ENCODE peak calls at places on chromosomes 3 and 15, in ten cellular contexts. F, Q, B, E, P, A, N, D, H and Y are unnamed samples.
A peak's percentile ranks its signal among the peaks of the same experiment; 100 is the strongest.

GRCh38 chr15:28886431-28887343 is 913 bp downstream of the APBA2 start:
- DNase-seq in F (no peak), Q (no peak), B (no peak), E (no peak), P (peak; percentile 27), A (no peak), N (no peak), D (no peak), H (no peak), Y (no peak)

GRCh38 chr15:33068007-33068441 is 126.5 kb downstream of the FMN1 start:
- DNase-seq in F (no peak), Q (no peak), B (no peak), E (no peak), P (peak; percentile 80), A (no peak), N (peak; percentile 68), D (no peak), H (peak; percentile 29), Y (peak; percentile 36)

GRCh38 chr15:44029003-44029402 is 166.1 kb downstream of the FRMD5 start:
- DNase-seq in F (no peak), Q (no peak), B (no peak), E (no peak), P (peak; percentile 24), A (no peak), N (peak; percentile 14), D (no peak), H (no peak), Y (no peak)

GRCh38 chr15:41566121-41566885 is 7.3 kb downstream of the TYRO3 start:
- DNase-seq in F (no peak), Q (no peak), B (no peak), E (no peak), P (no peak), A (no peak), N (peak; percentile 20), D (no peak), H (no peak), Y (no peak)

GRCh38 chr15:60721706-60722105 is 242.8 kb upstream of the ICE2 start:
- DNase-seq in F (no peak), Q (no peak), B (no peak), E (no peak), P (peak; percentile 19), A (no peak), N (peak; percentile 56), D (no peak), H (no peak), Y (no peak)

GRCh38 chr3:113747719-113748046 is 848 bp downstream of the ATP6V1A start:
- DNase-seq in F (no peak), Q (peak; percentile 71), B (no peak), E (peak; percentile 18), P (peak; percentile 24), A (peak; percentile 16), N (peak; percentile 49), D (no peak), H (peak; percentile 24), Y (no peak)

GRCh38 chr3:195758721-195759353 is 38.1 kb downstream of the MUC20 start:
- DNase-seq in F (no peak), Q (no peak), B (no peak), E (no peak), P (no peak), A (no peak), N (no peak), D (no peak), H (no peak), Y (no peak)

GRCh38 chr3:107612581-107613182 is 89.9 kb downstream of the BBX start:
- DNase-seq in F (no peak), Q (no peak), B (no peak), E (no peak), P (no peak), A (no peak), N (no peak), D (no peak), H (no peak), Y (no peak)

GRCh38 chr3:49007771-49008528 is 759 bp downstream of the WDR6 start:
- DNase-seq in F (no peak), Q (peak; percentile 83), B (peak; percentile 90), E (peak; percentile 87), P (peak; percentile 94), A (peak; percentile 86), N (peak; percentile 92), D (peak; percentile 95), H (peak; percentile 90), Y (peak; percentile 78)

GRCh38 chr3:33063651-33064051 is 33.3 kb downstream of the GLB1 start:
- DNase-seq in F (no peak), Q (peak; percentile 77), B (no peak), E (peak; percentile 64), P (peak; percentile 63), A (peak; percentile 64), N (peak; percentile 82), D (no peak), H (peak; percentile 35), Y (no peak)

GRCh38 chr3:172627057-172627809 is 83.6 kb downstream of the NCEH1 start:
- DNase-seq in F (no peak), Q (no peak), B (peak; percentile 47), E (no peak), P (peak; percentile 32), A (no peak), N (peak; percentile 78), D (no peak), H (no peak), Y (no peak)

GRCh38 chr15:68567345-68567744 is 11.4 kb upstream of the CORO2B start:
- DNase-seq in F (no peak), Q (no peak), B (no peak), E (no peak), P (no peak), A (no peak), N (no peak), D (no peak), H (no peak), Y (no peak)

GRCh38 chr3:34207826-34208225 is 409.4 kb downstream of the PDCD6IP start:
- DNase-seq in F (no peak), Q (no peak), B (peak; percentile 33), E (no peak), P (peak; percentile 75), A (no peak), N (no peak), D (no peak), H (no peak), Y (no peak)

GRCh38 chr3:101216710-101217457 is 103.5 kb downstream of the IMPG2 start:
- DNase-seq in F (no peak), Q (no peak), B (no peak), E (no peak), P (peak; percentile 51), A (no peak), N (peak; percentile 84), D (no peak), H (no peak), Y (no peak)

GRCh38 chr3:37456270-37456708 is 281.9 kb upstream of the LRRFIP2 start:
- DNase-seq in F (no peak), Q (no peak), B (no peak), E (no peak), P (peak; percentile 59), A (no peak), N (peak; percentile 33), D (no peak), H (no peak), Y (peak; percentile 9)

GRCh38 chr3:184337315-184337714 is at the start of gene FAM131A:
- DNase-seq in F (no peak), Q (no peak), B (no peak), E (no peak), P (peak; percentile 45), A (no peak), N (peak; percentile 58), D (no peak), H (no peak), Y (no peak)